ENCODE peak calls at places on chromosome X, in four cellular contexts. S, D, P and L are unnamed samples.
A peak's percentile ranks its signal among the peaks of the same experiment; 100 is the strongest.

GRCh38 chrX:43505759-43506158 is 150.3 kb upstream of the MAOA start:
- DNase-seq in S (no peak), D (no peak), P (no peak), L (no peak)

GRCh38 chrX:153494541-153495361 is at the start of gene BGN:
- DNase-seq in S (no peak), D (peak; percentile 78), P (no peak), L (no peak)

GRCh38 chrX:123779908-123780396 is 47.1 kb upstream of the THOC2 start:
- DNase-seq in S (peak; percentile 61), D (no peak), P (no peak), L (no peak)

GRCh38 chrX:136047001-136047642 is 61.9 kb downstream of the SLC9A6 start:
- DNase-seq in S (no peak), D (peak; percentile 36), P (no peak), L (no peak)

GRCh38 chrX:55326985-55327384 is 62.3 kb upstream of the PAGE3 start:
- DNase-seq in S (no peak), D (no peak), P (no peak), L (no peak)

GRCh38 chrX:17473021-17473420 is 98.0 kb downstream of the NHS start:
- DNase-seq in S (no peak), D (no peak), P (no peak), L (no peak)

GRCh38 chrX:151985531-151985930 is 11.1 kb upstream of the GABRE start:
- DNase-seq in S (no peak), D (no peak), P (no peak), L (no peak)

GRCh38 chrX:675896-676295 is 45.3 kb downstream of the SHOX start:
- DNase-seq in S (no peak), D (no peak), P (peak; percentile 30), L (no peak)

GRCh38 chrX:71095971-71096701 is 485 bp downstream of the FOXO4 start:
- DNase-seq in S (no peak), D (peak; percentile 47), P (no peak), L (no peak)

GRCh38 chrX:1418901-1419544 is 27.1 kb upstream of the SLC25A6 start:
- DNase-seq in S (no peak), D (no peak), P (no peak), L (no peak)

GRCh38 chrX:87961471-87961870 is 443.9 kb downstream of the KLHL4 start:
- DNase-seq in S (no peak), D (no peak), P (no peak), L (no peak)

GRCh38 chrX:47482512-47483309 is at the start of gene ZNF41:
- DNase-seq in S (peak; percentile 92), D (peak; percentile 81), P (peak; percentile 56), L (peak; percentile 43)

GRCh38 chrX:72714471-72714916 is 388 bp upstream of the PHKA1 start:
- DNase-seq in S (peak; percentile 75), D (peak; percentile 73), P (peak; percentile 5), L (peak; percentile 18)

GRCh38 chrX:22135171-22135711 is 103.1 kb downstream of the PHEX start:
- DNase-seq in S (peak; percentile 37), D (peak; percentile 53), P (no peak), L (no peak)

GRCh38 chrX:100217547-100217946 is 192.5 kb downstream of the PCDH19 start:
- DNase-seq in S (no peak), D (no peak), P (no peak), L (no peak)

GRCh38 chrX:27380163-27380845 is 82.8 kb downstream of the PPP4R3C start:
- DNase-seq in S (no peak), D (no peak), P (no peak), L (no peak)

GRCh38 chrX:150610446-150610845 is 42.0 kb downstream of the MTM1 start:
- DNase-seq in S (no peak), D (peak; percentile 25), P (no peak), L (no peak)

GRCh38 chrX:41561045-41561444 is 113.9 kb downstream of the NYX start:
- DNase-seq in S (peak; percentile 49), D (peak; percentile 91), P (no peak), L (no peak)

GRCh38 chrX:114675365-114675764 is 91.5 kb downstream of the HTR2C start:
- DNase-seq in S (no peak), D (peak; percentile 70), P (no peak), L (no peak)

GRCh38 chrX:87813566-87813965 is 296.0 kb downstream of the KLHL4 start:
- DNase-seq in S (no peak), D (no peak), P (no peak), L (no peak)

GRCh38 chrX:124023838-124024238 is 62.3 kb downstream of the STAG2 start:
- DNase-seq in S (peak; percentile 20), D (peak; percentile 48), P (no peak), L (no peak)

GRCh38 chrX:526295-527224 is 104.0 kb upstream of the SHOX start:
- DNase-seq in S (peak; percentile 92), D (no peak), P (no peak), L (no peak)

GRCh38 chrX:153922932-153923857 is 2.9 kb downstream of the ARHGAP4 start:
- DNase-seq in S (peak; percentile 52), D (peak; percentile 57), P (no peak), L (no peak)

GRCh38 chrX:81120936-81121351 is 80.8 kb downstream of the HMGN5 start:
- DNase-seq in S (peak; percentile 60), D (peak; percentile 49), P (peak; percentile 59), L (no peak)

GRCh38 chrX:154056739-154057367 is 37.2 kb upstream of the IRAK1 start:
- DNase-seq in S (peak; percentile 33), D (no peak), P (no peak), L (no peak)

GRCh38 chrX:88416965-88417364 is 330.1 kb upstream of the CPXCR1 start:
- DNase-seq in S (no peak), D (no peak), P (no peak), L (no peak)

GRCh38 chrX:115960440-115961084 is 210.0 kb upstream of the AGTR2 start:
- DNase-seq in S (peak; percentile 77), D (no peak), P (no peak), L (no peak)

GRCh38 chrX:12972239-12972638 is 2.7 kb upstream of the TMSB4X start:
- DNase-seq in S (no peak), D (no peak), P (no peak), L (no peak)
- H3K4me3 ChIP-seq in S (no peak overlapping the region), D (no peak overlapping the region), P (no peak overlapping the region), L (no peak overlapping the region)

DNA sequence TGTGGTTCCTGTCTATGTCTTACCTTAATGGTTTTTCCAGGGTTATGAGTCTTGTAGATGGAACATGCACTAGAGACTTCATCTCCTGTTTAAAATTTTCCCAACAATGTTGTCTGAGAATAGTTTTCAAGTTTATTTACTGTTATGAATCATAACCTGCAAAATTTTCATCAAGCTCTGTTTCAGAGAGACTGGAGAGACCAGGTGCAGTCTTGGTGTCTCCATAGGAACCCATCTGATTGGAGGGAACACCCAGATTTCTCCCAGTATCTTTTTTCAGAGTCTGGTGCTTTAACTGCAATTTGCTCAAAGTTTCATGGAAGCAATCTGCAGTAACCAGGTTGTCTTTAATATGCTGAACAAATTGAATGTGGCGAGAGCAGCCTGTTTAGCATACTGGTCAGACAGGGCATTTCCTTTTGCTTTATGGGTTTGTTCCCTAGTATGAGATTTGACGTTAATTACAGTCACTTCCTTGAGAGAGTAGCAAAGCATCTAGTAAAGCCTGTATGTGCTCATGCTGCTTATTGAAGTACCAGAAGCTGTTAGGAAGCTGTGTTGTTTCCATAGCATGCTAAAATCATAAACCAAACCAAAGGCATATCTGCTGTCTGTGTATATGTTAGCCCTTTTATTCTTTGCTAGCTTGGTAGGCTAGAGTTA is 18.8 kb upstream of the VSIG1 start:
- DNase-seq in S (no peak), D (no peak), P (no peak), L (no peak)
- H3K27ac ChIP-seq in S (no peak overlapping the region), D (no peak overlapping the region), P (no peak overlapping the region), L (no peak overlapping the region)

DNA sequence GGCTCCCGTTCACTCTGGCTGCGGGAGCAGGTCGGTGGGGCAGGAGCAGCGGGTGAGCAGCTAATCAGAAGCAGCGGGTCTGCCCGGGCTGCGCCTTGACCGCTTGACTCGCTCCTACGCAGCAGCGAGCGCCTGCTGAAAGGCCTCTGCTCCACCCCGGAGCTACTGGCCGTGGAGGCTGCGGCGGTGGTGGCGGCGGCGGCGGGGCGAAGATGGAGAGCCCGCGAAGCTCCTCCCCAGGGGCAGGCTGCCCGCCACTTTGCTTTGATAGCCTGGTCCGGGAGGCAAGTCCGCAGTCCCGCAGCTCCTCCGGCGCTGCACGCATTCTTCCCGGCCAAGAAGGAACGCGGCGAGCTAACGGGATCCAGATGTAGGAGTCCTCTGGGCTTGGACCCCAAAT is 36.7 kb downstream of the PJA1 start:
- DNase-seq in S (no peak), D (peak; percentile 40), P (no peak), L (no peak)
- H3K4me3 ChIP-seq in S (no peak overlapping the region), D (no peak overlapping the region), P (no peak overlapping the region), L (no peak overlapping the region)

GRCh38 chrX:133412665-133413064 is 2.6 kb downstream of the GPC4 start:
- DNase-seq in S (no peak), D (no peak), P (no peak), L (no peak)
- H3K27ac ChIP-seq in S (no peak overlapping the region), D (no peak overlapping the region), P (no peak overlapping the region), L (no peak overlapping the region)

GRCh38 chrX:53442322-53442631 is 8.1 kb upstream of the HSD17B10 start:
- DNase-seq in S (no peak), D (no peak), P (no peak), L (no peak)
- H3K4me3 ChIP-seq in S (peak overlapping the region; percentile 46), D (no peak overlapping the region), P (no peak overlapping the region), L (no peak overlapping the region)

DNA sequence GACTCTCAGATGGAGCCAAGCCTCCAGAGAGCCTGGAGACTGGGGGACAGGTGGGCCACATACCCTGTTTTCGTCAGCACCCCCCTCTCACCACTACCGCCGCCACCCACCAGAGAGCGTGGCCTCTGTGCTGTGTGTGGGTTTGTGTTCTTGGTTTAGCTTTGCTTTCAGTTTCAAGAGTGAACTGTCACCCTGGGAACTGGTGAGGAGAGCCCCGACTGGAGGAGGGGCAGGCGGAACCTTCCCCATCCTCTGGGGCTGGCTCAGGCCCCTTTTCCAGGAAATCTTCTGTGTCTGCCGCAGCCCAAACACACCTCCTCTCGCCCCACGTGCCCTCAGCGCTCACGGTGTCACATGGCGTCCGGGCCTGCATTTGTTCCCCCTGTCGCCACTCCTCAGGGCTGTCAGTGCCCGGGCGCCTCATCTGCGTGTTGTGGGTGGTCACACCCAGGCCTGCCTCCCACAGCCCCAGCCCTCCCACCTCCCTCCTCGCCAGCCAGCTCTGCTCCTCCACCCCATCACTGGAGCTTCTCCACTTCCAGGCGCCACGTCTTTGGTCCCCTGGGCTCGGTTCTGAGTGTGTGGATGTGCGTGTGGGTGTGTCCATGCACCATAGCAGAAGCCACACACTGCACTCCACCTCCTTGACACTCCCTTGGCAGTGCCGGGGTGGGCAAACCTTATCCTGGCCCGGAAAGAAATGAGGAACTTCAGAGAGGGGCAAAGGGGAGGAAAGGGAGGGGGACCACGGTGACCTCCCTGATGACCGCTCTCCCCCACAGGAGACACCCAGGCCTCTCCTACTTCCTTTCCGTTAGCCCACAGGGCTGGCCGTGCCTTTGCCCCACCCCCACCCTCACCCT is 27.8 kb downstream of the ELF4 start:
- DNase-seq in S (no peak), D (no peak), P (no peak), L (no peak)
- H3K27ac ChIP-seq in S (no peak overlapping the region), D (peak overlapping the region; percentile 51), P (no peak overlapping the region), L (no peak overlapping the region)

GRCh38 chrX:119791437-119792231 is at the start of gene RPL39:
- DNase-seq in S (peak; percentile 93), D (peak; percentile 89), P (peak; percentile 73), L (peak; percentile 63)
- H3K4me3 ChIP-seq in S (peak within 1 kb of the TSS; percentile 91), D (peak within 1 kb of the TSS; percentile 95), P (peak within 1 kb of the TSS; percentile 74), L (peak within 1 kb of the TSS; percentile 94)